ENCODE peak calls at places on chromosome 22, in five cellular contexts. B is GM20000, U is memory B cell, T is foreskin keratinocyte, P is upper lobe of right lung. W is an unnamed sample.

GRCh38 chr22:39620924-39621690 is 50.6 kb downstream of the CACNA1I start:
- DNase-seq in B (no peak), U (no peak), T (no peak), P (no peak), W (no peak)

GRCh38 chr22:29872145-29872893 is 10.7 kb upstream of the MTMR3 start:
- DNase-seq in B (no peak), U (no peak), T (no peak), P (no peak), W (peak)

GRCh38 chr22:26461188-26461810 is 22.3 kb downstream of the HPS4 start:
- DNase-seq in B (peak), U (peak), T (no peak), P (no peak), W (no peak)

GRCh38 chr22:26848244-26848920 is 191.0 kb downstream of the MIAT start:
- DNase-seq in B (no peak), U (no peak), T (peak), P (no peak), W (no peak)

GRCh38 chr22:39444937-39445465 is 11.8 kb upstream of the MGAT3 start:
- DNase-seq in B (no peak), U (no peak), T (no peak), P (no peak), W (no peak)

GRCh38 chr22:37855462-37855861 is 6.2 kb downstream of the EIF3L start:
- DNase-seq in B (no peak), U (no peak), T (peak), P (no peak), W (no peak)

GRCh38 chr22:39205344-39206021 is 39.3 kb downstream of the PDGFB start:
- DNase-seq in B (peak), U (no peak), T (peak), P (peak), W (no peak)

GRCh38 chr22:43136255-43136654 is 6.9 kb downstream of the MCAT start:
- DNase-seq in B (peak), U (no peak), T (no peak), P (no peak), W (no peak)

GRCh38 chr22:40668611-40669390 is 10.5 kb upstream of the MCHR1 start:
- DNase-seq in B (peak), U (no peak), T (peak), P (no peak), W (no peak)

GRCh38 chr22:22546490-22546889 is 12.6 kb downstream of the PRAME start:
- DNase-seq in B (no peak), U (no peak), T (no peak), P (no peak), W (no peak)

GRCh38 chr22:31098633-31099110 is 8.7 kb downstream of the SELENOM start:
- DNase-seq in B (no peak), U (no peak), T (no peak), P (no peak), W (no peak)

GRCh38 chr22:46046299-46046685 is 69.3 kb upstream of the WNT7B start:
- DNase-seq in B (no peak), U (no peak), T (no peak), P (no peak), W (no peak)

GRCh38 chr22:50191041-50191740 is 5.5 kb downstream of the TRABD start:
- DNase-seq in B (peak), U (peak), T (no peak), P (no peak), W (no peak)

GRCh38 chr22:39353346-39353745 is 3.6 kb downstream of the SYNGR1 start:
- DNase-seq in B (no peak), U (no peak), T (no peak), P (no peak), W (no peak)

GRCh38 chr22:36144886-36145541 is 15.5 kb downstream of the APOL3 start:
- DNase-seq in B (peak), U (no peak), T (peak), P (no peak), W (peak)

GRCh38 chr22:47014946-47015345 is 252.5 kb downstream of the TBC1D22A start:
- DNase-seq in B (no peak), U (no peak), T (no peak), P (peak), W (no peak)

GRCh38 chr22:36258750-36259619 is 6.1 kb downstream of the APOL1 start:
- DNase-seq in B (peak), U (no peak), T (no peak), P (no peak), W (no peak)

GRCh38 chr22:21816787-21817496 is 50.5 kb downstream of the MAPK1 start:
- DNase-seq in B (peak), U (peak), T (peak), P (no peak), W (no peak)

GRCh38 chr22:38298312-38299000 is 18.8 kb downstream of the CSNK1E start:
- DNase-seq in B (peak), U (peak), T (peak), P (no peak), W (no peak)

GRCh38 chr22:50177537-50178470 is 7.3 kb downstream of the PANX2 start:
- DNase-seq in B (no peak), U (no peak), T (no peak), P (no peak), W (no peak)

GRCh38 chr22:47278655-47279054 is 516.2 kb downstream of the TBC1D22A start:
- DNase-seq in B (no peak), U (no peak), T (no peak), P (peak), W (no peak)

GRCh38 chr22:38299001-38299651 is 18.1 kb downstream of the CSNK1E start:
- DNase-seq in B (no peak), U (no peak), T (no peak), P (no peak), W (peak)

GRCh38 chr22:38327396-38327795 is 10.2 kb upstream of the CSNK1E start:
- DNase-seq in B (no peak), U (no peak), T (no peak), P (no peak), W (no peak)

GRCh38 chr22:24693359-24693758 is 81.2 kb downstream of the PIWIL3 start:
- DNase-seq in B (no peak), U (no peak), T (no peak), P (no peak), W (no peak)

GRCh38 chr22:41197046-41197807 is 7.9 kb upstream of the L3MBTL2 start:
- DNase-seq in B (peak), U (peak), T (peak), P (peak), W (peak)

GRCh38 chr22:41534219-41534618 is 10.1 kb downstream of the POLR3H start:
- DNase-seq in B (no peak), U (no peak), T (no peak), P (no peak), W (no peak)

GRCh38 chr22:20552450-20552894 is 45.1 kb downstream of the MED15 start:
- DNase-seq in B (no peak), U (no peak), T (no peak), P (no peak), W (no peak)

GRCh38 chr22:32815943-32816342 is 14.4 kb downstream of the TIMP3 start:
- DNase-seq in B (no peak), U (no peak), T (no peak), P (no peak), W (no peak)

GRCh38 chr22:23750744-23751440 is at the start of gene ZNF70:
- DNase-seq in B (peak), U (peak), T (peak), P (peak), W (peak)

GRCh38 chr22:28442951-28443876 is 236.4 kb downstream of the TTC28 start:
- DNase-seq in B (peak), U (no peak), T (peak), P (peak), W (peak)

GRCh38 chr22:27514612-27515011 is 286.9 kb downstream of the MN1 start:
- DNase-seq in B (no peak), U (no peak), T (no peak), P (no peak), W (no peak)